ENCODE peak calls at places on chromosomes 12 and 14, in five cellular contexts. P is AG10803, E is pancreas, D is brain microvascular endothelial cell, B is ELR. M is an unnamed sample.

GRCh38 chr12:11730299-11731041 is 81.0 kb downstream of the ETV6 start:
- DNase-seq in E (peak; percentile 84), B (no peak), D (no peak), P (no peak), M (peak; percentile 94)

GRCh38 chr12:42728770-42729531 is 139.4 kb upstream of the PRICKLE1 start:
- DNase-seq in P (no peak), B (no peak), E (no peak), D (no peak), M (no peak)

GRCh38 chr12:75900781-75901254 is 130.8 kb downstream of the PHLDA1 start:
- DNase-seq in E (no peak), D (no peak), P (no peak), B (no peak), M (no peak)

GRCh38 chr12:85280138-85280983 is at the start of gene ALX1:
- DNase-seq in E (peak; percentile 14), B (peak; percentile 10), D (peak; percentile 60), P (peak; percentile 6), M (peak; percentile 27)

GRCh38 chr14:34649344-34649743 is 19.4 kb upstream of the SNX6 start:
- DNase-seq in P (peak; percentile 85), D (peak; percentile 77), B (peak; percentile 97), E (no peak), M (peak; percentile 64)

GRCh38 chr12:103399986-103400385 is 95.8 kb downstream of the C12orf42 start:
- DNase-seq in E (no peak), D (no peak), B (no peak), P (no peak), M (no peak)

GRCh38 chr12:65537978-65538377 is 259.5 kb downstream of the MSRB3 start:
- DNase-seq in D (no peak), B (peak; percentile 40), E (no peak), P (no peak), M (peak; percentile 40)

GRCh38 chr14:79544671-79545070 is 666.6 kb downstream of the DIO2 start:
- DNase-seq in P (peak; percentile 59), B (no peak), D (peak; percentile 80), E (no peak), M (no peak)

GRCh38 chr12:49198431-49199155 is 9.7 kb upstream of the TUBA1A start:
- DNase-seq in D (peak; percentile 90), B (peak; percentile 90), P (peak; percentile 92), E (no peak), M (peak; percentile 35)